ENCODE peak calls at places on chromosomes 13 and 19, in ten cellular contexts. U is CMK; D is aorta; W is Right ventricle myocardium inferior; L is H9; M is Ammon's horn; J is cardiac muscle cell; T is Karpas-422; K is effector CD4-positive, alpha-beta T cell; I is pancreas. Z is an unnamed sample.

GRCh38 chr19:4323692-4324091 is 14.9 kb downstream of the STAP2 start:
- DNase-seq in U (no peak), D (no peak), W (no peak), L (no peak), M (no peak), J (no peak), T (no peak), K (no peak), I (no peak), Z (no peak)

GRCh38 chr13:99367106-99367616 is 60.0 kb upstream of the GPR183 start:
- DNase-seq in U (no peak), D (no peak), W (no peak), L (no peak), M (no peak), J (peak; percentile 72), T (no peak), K (no peak), I (no peak), Z (no peak)

GRCh38 chr19:16244091-16244490 is 46.4 kb downstream of the AP1M1 start:
- DNase-seq in U (no peak), D (no peak), W (no peak), L (no peak), M (no peak), J (no peak), T (no peak), K (no peak), I (no peak), Z (no peak)

GRCh38 chr19:51921949-51922348 is 5.3 kb upstream of the ZNF613 start:
- DNase-seq in U (no peak), D (no peak), W (no peak), L (no peak), M (no peak), J (no peak), T (no peak), K (no peak), I (no peak), Z (no peak)

GRCh38 chr13:70960841-70961443 is 852.7 kb upstream of the KLHL1 start:
- DNase-seq in U (no peak), D (no peak), W (no peak), L (no peak), M (peak; percentile 49), J (peak; percentile 48), T (no peak), K (no peak), I (no peak), Z (no peak)

GRCh38 chr19:18427752-18428131 is 8.5 kb downstream of the SSBP4 start:
- DNase-seq in U (no peak), D (no peak), W (no peak), L (no peak), M (no peak), J (no peak), T (no peak), K (no peak), I (peak; percentile 55), Z (no peak)

GRCh38 chr13:91719033-91719432 is 320.6 kb downstream of the GPC5 start:
- DNase-seq in U (no peak), D (no peak), W (no peak), L (no peak), M (no peak), J (no peak), T (no peak), K (no peak), I (no peak), Z (no peak)

GRCh38 chr13:60019119-60019993 is 144.4 kb downstream of the DIAPH3 start:
- DNase-seq in U (no peak), D (no peak), W (no peak), L (no peak), M (no peak), J (no peak), T (peak; percentile 44), K (no peak), I (no peak), Z (no peak)

GRCh38 chr19:51016798-51017683 is 2.5 kb downstream of the KLK10 start:
- DNase-seq in U (peak; percentile 12), D (peak; percentile 62), W (no peak), L (peak; percentile 94), M (peak; percentile 76), J (peak; percentile 74), T (no peak), K (peak; percentile 5), I (peak; percentile 91), Z (no peak)

GRCh38 chr13:72255908-72256307 is 388.9 kb upstream of the DACH1 start:
- DNase-seq in U (peak; percentile 18), D (no peak), W (no peak), L (peak; percentile 75), M (peak; percentile 47), J (peak; percentile 77), T (no peak), K (no peak), I (no peak), Z (no peak)

GRCh38 chr13:30720470-30720869 is 14.9 kb upstream of the ALOX5AP start:
- DNase-seq in U (no peak), D (no peak), W (no peak), L (no peak), M (no peak), J (no peak), T (peak; percentile 51), K (no peak), I (no peak), Z (no peak)

GRCh38 chr19:6223461-6224307 is 56.1 kb downstream of the MLLT1 start:
- DNase-seq in U (no peak), D (peak; percentile 43), W (peak; percentile 64), L (no peak), M (no peak), J (no peak), T (no peak), K (no peak), I (peak; percentile 87), Z (no peak)

GRCh38 chr19:54462713-54463530 is 656 bp downstream of the LENG9 start:
- DNase-seq in U (no peak), D (peak; percentile 84), W (peak; percentile 91), L (peak; percentile 81), M (peak; percentile 63), J (peak; percentile 64), T (peak; percentile 67), K (peak; percentile 54), I (peak; percentile 93), Z (no peak)

GRCh38 chr13:41812851-41813250 is 148.1 kb downstream of the VWA8 start:
- DNase-seq in U (no peak), D (no peak), W (no peak), L (no peak), M (no peak), J (no peak), T (peak; percentile 45), K (no peak), I (no peak), Z (no peak)

GRCh38 chr13:63517376-63517775 is 2101.7 kb upstream of the PCDH20 start:
- DNase-seq in U (no peak), D (no peak), W (no peak), L (no peak), M (no peak), J (no peak), T (no peak), K (no peak), I (no peak), Z (no peak)

GRCh38 chr19:30817965-30818364 is 445.8 kb downstream of the ZNF536 start:
- DNase-seq in U (no peak), D (no peak), W (no peak), L (no peak), M (no peak), J (no peak), T (no peak), K (no peak), I (no peak), Z (no peak)

GRCh38 chr13:109880371-109881346 is 94.3 kb upstream of the IRS2 start:
- DNase-seq in U (no peak), D (no peak), W (no peak), L (no peak), M (no peak), J (no peak), T (no peak), K (no peak), I (no peak), Z (no peak)

GRCh38 chr13:78215458-78215857 is 296.8 kb upstream of the EDNRB start:
- DNase-seq in U (no peak), D (no peak), W (no peak), L (no peak), M (no peak), J (no peak), T (no peak), K (no peak), I (no peak), Z (no peak)

GRCh38 chr13:97307882-97308624 is 85.9 kb downstream of the MBNL2 start:
- DNase-seq in U (no peak), D (no peak), W (no peak), L (no peak), M (peak; percentile 84), J (peak; percentile 48), T (no peak), K (no peak), I (no peak), Z (no peak)

GRCh38 chr13:29771247-29771646 is 79.2 kb downstream of the UBL3 start:
- DNase-seq in U (no peak), D (no peak), W (no peak), L (no peak), M (no peak), J (peak; percentile 8), T (peak; percentile 75), K (no peak), I (no peak), Z (no peak)

GRCh38 chr19:2064395-2064787 is 13.3 kb upstream of the MKNK2 start:
- DNase-seq in U (no peak), D (no peak), W (no peak), L (no peak), M (no peak), J (no peak), T (peak; percentile 76), K (no peak), I (no peak), Z (no peak)

GRCh38 chr13:48840366-48840765 is 135.3 kb upstream of the FNDC3A start:
- DNase-seq in U (no peak), D (no peak), W (no peak), L (no peak), M (no peak), J (no peak), T (no peak), K (no peak), I (no peak), Z (no peak)

GRCh38 chr13:35475131-35475959 is 1.1 kb downstream of the MAB21L1 start:
- DNase-seq in U (no peak), D (peak; percentile 46), W (peak; percentile 69), L (peak; percentile 67), M (peak; percentile 47), J (peak; percentile 39), T (peak; percentile 60), K (no peak), I (peak; percentile 51), Z (no peak)

GRCh38 chr13:110312669-110313031 is 5.6 kb downstream of the COL4A2 start:
- DNase-seq in U (no peak), D (no peak), W (no peak), L (peak; percentile 17), M (no peak), J (no peak), T (no peak), K (no peak), I (no peak), Z (no peak)

GRCh38 chr19:4080473-4080872 is 13.8 kb upstream of the ZBTB7A start:
- DNase-seq in U (no peak), D (no peak), W (no peak), L (no peak), M (no peak), J (no peak), T (no peak), K (no peak), I (no peak), Z (no peak)

GRCh38 chr13:29514720-29515310 is 80.7 kb downstream of the SLC7A1 start:
- DNase-seq in U (no peak), D (no peak), W (no peak), L (no peak), M (no peak), J (no peak), T (no peak), K (no peak), I (no peak), Z (no peak)

GRCh38 chr13:52053460-52053859 is 29.0 kb downstream of the UTP14C start:
- DNase-seq in U (no peak), D (no peak), W (no peak), L (no peak), M (no peak), J (no peak), T (no peak), K (no peak), I (no peak), Z (no peak)

GRCh38 chr13:112764864-112765561 is 75.2 kb downstream of the ATP11A start:
- DNase-seq in U (no peak), D (no peak), W (no peak), L (peak; percentile 26), M (no peak), J (no peak), T (no peak), K (no peak), I (no peak), Z (no peak)

Z was measured in activated naive CD8-positive, alpha-beta T cell treated with anti-CD3 and anti-CD28 coated beads, Interleukin-2, amount 50 U/mL, for 16 hours.